ENCODE peak calls at places on chromosome 6, in ten cellular contexts. One of them, this sample, is unnamed.
A peak's percentile ranks its signal among the peaks of the same experiment; 100 is the strongest.

GRCh38 chr6:143187173-143187908 is 126.7 kb downstream of the AIG1 start:
- DNase-seq in uterus: no peak
- DNase-seq in cardiac fibroblast: peak; percentile 53
- DNase-seq in AG04450: peak; percentile 20
- DNase-seq in GM23338: no peak
- DNase-seq in colonic mucosa: no peak
- DNase-seq in mesothelial cell of epicardium: no peak
- DNase-seq in kidney epithelial cell: no peak
- DNase-seq in gastrocnemius medialis: no peak
- DNase-seq in heart left ventricle: peak; percentile 62
- DNase-seq in this sample: peak; percentile 26

GRCh38 chr6:22133352-22133751 is 163.5 kb downstream of the PRL start:
- DNase-seq in colonic mucosa: no peak
- DNase-seq in heart left ventricle: no peak
- DNase-seq in GM23338: no peak
- DNase-seq in uterus: no peak
- DNase-seq in mesothelial cell of epicardium: no peak
- DNase-seq in gastrocnemius medialis: peak; percentile 75
- DNase-seq in AG04450: no peak
- DNase-seq in cardiac fibroblast: no peak
- DNase-seq in kidney epithelial cell: no peak
- DNase-seq in this sample: no peak

GRCh38 chr6:3137057-3137777 is 18.7 kb downstream of the BPHL start:
- DNase-seq in kidney epithelial cell: no peak
- DNase-seq in heart left ventricle: no peak
- DNase-seq in cardiac fibroblast: no peak
- DNase-seq in AG04450: no peak
- DNase-seq in gastrocnemius medialis: no peak
- DNase-seq in colonic mucosa: no peak
- DNase-seq in mesothelial cell of epicardium: no peak
- DNase-seq in uterus: no peak
- DNase-seq in GM23338: no peak
- DNase-seq in this sample: no peak

GRCh38 chr6:20115269-20116005 is 96.8 kb downstream of the MBOAT1 start:
- DNase-seq in GM23338: no peak
- DNase-seq in colonic mucosa: no peak
- DNase-seq in gastrocnemius medialis: no peak
- DNase-seq in mesothelial cell of epicardium: no peak
- DNase-seq in heart left ventricle: no peak
- DNase-seq in AG04450: no peak
- DNase-seq in uterus: no peak
- DNase-seq in kidney epithelial cell: no peak
- DNase-seq in cardiac fibroblast: no peak
- DNase-seq in this sample: no peak

GRCh38 chr6:9659848-9660247 is 755.0 kb downstream of the TFAP2A start:
- DNase-seq in cardiac fibroblast: no peak
- DNase-seq in colonic mucosa: no peak
- DNase-seq in GM23338: no peak
- DNase-seq in uterus: no peak
- DNase-seq in AG04450: no peak
- DNase-seq in mesothelial cell of epicardium: no peak
- DNase-seq in gastrocnemius medialis: peak; percentile 13
- DNase-seq in kidney epithelial cell: no peak
- DNase-seq in heart left ventricle: no peak
- DNase-seq in this sample: no peak

GRCh38 chr6:20246107-20246506 is 33.8 kb upstream of the MBOAT1 start:
- DNase-seq in GM23338: no peak
- DNase-seq in mesothelial cell of epicardium: no peak
- DNase-seq in cardiac fibroblast: no peak
- DNase-seq in gastrocnemius medialis: no peak
- DNase-seq in uterus: no peak
- DNase-seq in colonic mucosa: no peak
- DNase-seq in heart left ventricle: no peak
- DNase-seq in AG04450: no peak
- DNase-seq in kidney epithelial cell: no peak
- DNase-seq in this sample: no peak

GRCh38 chr6:33661118-33661838 is 40.2 kb downstream of the ITPR3 start:
- DNase-seq in AG04450: no peak
- DNase-seq in uterus: no peak
- DNase-seq in heart left ventricle: no peak
- DNase-seq in kidney epithelial cell: no peak
- DNase-seq in colonic mucosa: no peak
- DNase-seq in mesothelial cell of epicardium: no peak
- DNase-seq in GM23338: no peak
- DNase-seq in gastrocnemius medialis: no peak
- DNase-seq in cardiac fibroblast: no peak
- DNase-seq in this sample: no peak

GRCh38 chr6:32566957-32567356 is 22.7 kb downstream of the HLA-DRB1 start:
- DNase-seq in GM23338: no peak
- DNase-seq in AG04450: no peak
- DNase-seq in mesothelial cell of epicardium: no peak
- DNase-seq in heart left ventricle: no peak
- DNase-seq in kidney epithelial cell: no peak
- DNase-seq in cardiac fibroblast: no peak
- DNase-seq in uterus: no peak
- DNase-seq in gastrocnemius medialis: no peak
- DNase-seq in colonic mucosa: no peak
- DNase-seq in this sample: no peak

GRCh38 chr6:142945446-142946180 is 637 bp upstream of the HIVEP2 start:
- DNase-seq in gastrocnemius medialis: peak; percentile 51
- DNase-seq in AG04450: no peak
- DNase-seq in GM23338: peak; percentile 67
- DNase-seq in kidney epithelial cell: no peak
- DNase-seq in mesothelial cell of epicardium: peak; percentile 49
- DNase-seq in uterus: peak; percentile 66
- DNase-seq in heart left ventricle: peak; percentile 58
- DNase-seq in colonic mucosa: peak; percentile 61
- DNase-seq in cardiac fibroblast: no peak
- DNase-seq in this sample: peak; percentile 56

GRCh38 chr6:144585217-144585814 is 300.2 kb downstream of the UTRN start:
- DNase-seq in GM23338: peak; percentile 59
- DNase-seq in gastrocnemius medialis: no peak
- DNase-seq in cardiac fibroblast: peak; percentile 67
- DNase-seq in AG04450: no peak
- DNase-seq in mesothelial cell of epicardium: no peak
- DNase-seq in kidney epithelial cell: no peak
- DNase-seq in colonic mucosa: no peak
- DNase-seq in heart left ventricle: no peak
- DNase-seq in uterus: no peak
- DNase-seq in this sample: peak; percentile 11

GRCh38 chr6:14665827-14666724 is 548.5 kb downstream of the CD83 start:
- DNase-seq in heart left ventricle: no peak
- DNase-seq in AG04450: peak; percentile 94
- DNase-seq in uterus: no peak
- DNase-seq in colonic mucosa: no peak
- DNase-seq in GM23338: no peak
- DNase-seq in mesothelial cell of epicardium: no peak
- DNase-seq in gastrocnemius medialis: no peak
- DNase-seq in cardiac fibroblast: peak; percentile 99
- DNase-seq in kidney epithelial cell: no peak
- DNase-seq in this sample: peak; percentile 80

GRCh38 chr6:150029276-150029675 is 3.9 kb upstream of the RAET1L start:
- DNase-seq in heart left ventricle: no peak
- DNase-seq in colonic mucosa: no peak
- DNase-seq in GM23338: no peak
- DNase-seq in mesothelial cell of epicardium: no peak
- DNase-seq in AG04450: no peak
- DNase-seq in uterus: no peak
- DNase-seq in kidney epithelial cell: no peak
- DNase-seq in gastrocnemius medialis: no peak
- DNase-seq in cardiac fibroblast: no peak
- DNase-seq in this sample: no peak

GRCh38 chr6:88705601-88706000 is 257.8 kb downstream of the RNGTT start:
- DNase-seq in uterus: no peak
- DNase-seq in cardiac fibroblast: no peak
- DNase-seq in colonic mucosa: no peak
- DNase-seq in GM23338: no peak
- DNase-seq in AG04450: no peak
- DNase-seq in kidney epithelial cell: no peak
- DNase-seq in gastrocnemius medialis: no peak
- DNase-seq in mesothelial cell of epicardium: no peak
- DNase-seq in heart left ventricle: no peak
- DNase-seq in this sample: no peak

GRCh38 chr6:78910611-78911134 is 43.3 kb downstream of the IRAK1BP1 start:
- DNase-seq in gastrocnemius medialis: no peak
- DNase-seq in mesothelial cell of epicardium: no peak
- DNase-seq in cardiac fibroblast: peak; percentile 30
- DNase-seq in GM23338: peak; percentile 84
- DNase-seq in colonic mucosa: peak; percentile 43
- DNase-seq in heart left ventricle: peak; percentile 54
- DNase-seq in kidney epithelial cell: no peak
- DNase-seq in uterus: no peak
- DNase-seq in AG04450: no peak
- DNase-seq in this sample: peak; percentile 48

GRCh38 chr6:104226798-104227444 is 632.8 kb downstream of the HACE1 start:
- DNase-seq in cardiac fibroblast: no peak
- DNase-seq in heart left ventricle: no peak
- DNase-seq in uterus: no peak
- DNase-seq in colonic mucosa: no peak
- DNase-seq in gastrocnemius medialis: no peak
- DNase-seq in GM23338: no peak
- DNase-seq in kidney epithelial cell: no peak
- DNase-seq in mesothelial cell of epicardium: no peak
- DNase-seq in AG04450: no peak
- DNase-seq in this sample: no peak

GRCh38 chr6:119132211-119133004 is 53.9 kb upstream of the FAM184A start:
- DNase-seq in GM23338: no peak
- DNase-seq in colonic mucosa: no peak
- DNase-seq in AG04450: no peak
- DNase-seq in gastrocnemius medialis: no peak
- DNase-seq in mesothelial cell of epicardium: no peak
- DNase-seq in heart left ventricle: no peak
- DNase-seq in uterus: no peak
- DNase-seq in cardiac fibroblast: no peak
- DNase-seq in kidney epithelial cell: no peak
- DNase-seq in this sample: no peak

DNA sequence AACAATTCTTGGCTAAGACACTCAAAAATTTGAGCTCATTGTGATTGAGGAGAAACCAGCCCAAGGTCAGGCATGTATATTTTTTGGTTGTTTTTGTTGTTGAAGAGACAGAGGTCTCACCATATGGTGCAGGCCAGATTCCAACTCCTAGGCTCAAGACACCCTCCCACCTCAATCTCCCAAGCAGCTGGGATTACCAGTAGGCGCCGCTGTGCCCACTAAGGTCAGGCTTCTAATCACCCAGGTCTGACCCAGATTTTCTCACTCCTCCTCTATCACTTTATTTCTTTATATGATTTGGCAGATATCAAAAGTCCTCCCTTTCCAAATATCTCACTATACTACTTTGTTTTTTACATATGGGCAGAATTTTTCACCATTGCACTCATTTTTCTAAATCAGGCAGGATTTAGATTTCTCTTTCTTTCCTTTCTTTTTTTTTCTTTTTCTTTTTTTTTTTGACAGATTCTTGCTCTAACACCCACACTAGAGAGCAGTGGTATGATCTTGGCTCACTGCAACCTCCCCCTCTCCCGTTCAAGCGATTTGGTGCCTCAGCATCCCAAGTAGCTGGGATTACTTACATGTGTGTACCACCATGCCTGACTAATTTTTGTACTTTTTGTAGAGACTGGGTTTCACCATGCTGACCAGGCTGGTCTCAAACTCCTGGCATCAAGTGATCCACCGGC is 1.7 kb upstream of the C6orf141 start:
- DNase-seq in colonic mucosa: no peak
- DNase-seq in cardiac fibroblast: no peak
- DNase-seq in gastrocnemius medialis: no peak
- DNase-seq in heart left ventricle: no peak
- DNase-seq in AG04450: no peak
- DNase-seq in uterus: no peak
- DNase-seq in mesothelial cell of epicardium: no peak
- DNase-seq in GM23338: peak; percentile 52
- DNase-seq in kidney epithelial cell: no peak
- DNase-seq in this sample: no peak
- TF ChIP-seq CTCF in colonic mucosa: no peak
- TF ChIP-seq CTCF in cardiac fibroblast: peak; percentile 13
- TF ChIP-seq CTCF in gastrocnemius medialis: no peak
- TF ChIP-seq CTCF in heart left ventricle: no peak
- TF ChIP-seq CTCF in AG04450: no peak
- TF ChIP-seq CTCF in uterus: no peak
- TF ChIP-seq CTCF in mesothelial cell of epicardium: no peak
- TF ChIP-seq CTCF in GM23338: peak; percentile 68
- TF ChIP-seq CTCF in kidney epithelial cell: no peak
- TF ChIP-seq CTCF in this sample: no peak

GRCh38 chr6:83221886-83222479 is 28.8 kb downstream of the RWDD2A start:
- DNase-seq in GM23338: peak; percentile 75
- DNase-seq in uterus: no peak
- DNase-seq in AG04450: no peak
- DNase-seq in colonic mucosa: no peak
- DNase-seq in gastrocnemius medialis: no peak
- DNase-seq in mesothelial cell of epicardium: no peak
- DNase-seq in kidney epithelial cell: no peak
- DNase-seq in cardiac fibroblast: peak; percentile 72
- DNase-seq in heart left ventricle: no peak
- DNase-seq in this sample: peak; percentile 21
- TF ChIP-seq CTCF in GM23338: peak; percentile 54
- TF ChIP-seq CTCF in uterus: peak; percentile 44
- TF ChIP-seq CTCF in AG04450: peak; percentile 57
- TF ChIP-seq CTCF in colonic mucosa: peak; percentile 28
- TF ChIP-seq CTCF in gastrocnemius medialis: peak; percentile 33
- TF ChIP-seq CTCF in mesothelial cell of epicardium: peak; percentile 60
- TF ChIP-seq CTCF in kidney epithelial cell: peak; percentile 35
- TF ChIP-seq CTCF in cardiac fibroblast: peak; percentile 35
- TF ChIP-seq CTCF in heart left ventricle: peak; percentile 61
- TF ChIP-seq CTCF in this sample: peak; percentile 70

GRCh38 chr6:135638108-135638507 is 140.6 kb upstream of the AHI1 start:
- DNase-seq in cardiac fibroblast: no peak
- DNase-seq in AG04450: no peak
- DNase-seq in kidney epithelial cell: no peak
- DNase-seq in uterus: no peak
- DNase-seq in mesothelial cell of epicardium: no peak
- DNase-seq in heart left ventricle: no peak
- DNase-seq in colonic mucosa: no peak
- DNase-seq in gastrocnemius medialis: no peak
- DNase-seq in GM23338: no peak
- DNase-seq in this sample: no peak
- TF ChIP-seq CTCF in cardiac fibroblast: no peak
- TF ChIP-seq CTCF in AG04450: no peak
- TF ChIP-seq CTCF in kidney epithelial cell: no peak
- TF ChIP-seq CTCF in uterus: no peak
- TF ChIP-seq CTCF in mesothelial cell of epicardium: no peak
- TF ChIP-seq CTCF in heart left ventricle: no peak
- TF ChIP-seq CTCF in colonic mucosa: no peak
- TF ChIP-seq CTCF in gastrocnemius medialis: no peak
- TF ChIP-seq CTCF in GM23338: no peak
- TF ChIP-seq CTCF in this sample: no peak

GRCh38 chr6:51541847-51542246 is 545.6 kb downstream of the PKHD1 start:
- DNase-seq in mesothelial cell of epicardium: no peak
- DNase-seq in colonic mucosa: no peak
- DNase-seq in heart left ventricle: no peak
- DNase-seq in kidney epithelial cell: no peak
- DNase-seq in gastrocnemius medialis: no peak
- DNase-seq in cardiac fibroblast: no peak
- DNase-seq in AG04450: no peak
- DNase-seq in GM23338: no peak
- DNase-seq in uterus: no peak
- DNase-seq in this sample: peak; percentile 36
- TF ChIP-seq CTCF in mesothelial cell of epicardium: no peak
- TF ChIP-seq CTCF in colonic mucosa: no peak
- TF ChIP-seq CTCF in heart left ventricle: no peak
- TF ChIP-seq CTCF in kidney epithelial cell: no peak
- TF ChIP-seq CTCF in gastrocnemius medialis: no peak
- TF ChIP-seq CTCF in cardiac fibroblast: no peak
- TF ChIP-seq CTCF in AG04450: no peak
- TF ChIP-seq CTCF in GM23338: no peak
- TF ChIP-seq CTCF in uterus: no peak
- TF ChIP-seq CTCF in this sample: no peak

GRCh38 chr6:13275435-13275989 is 52.8 kb downstream of the TBC1D7 start:
- DNase-seq in mesothelial cell of epicardium: no peak
- DNase-seq in gastrocnemius medialis: no peak
- DNase-seq in cardiac fibroblast: no peak
- DNase-seq in uterus: no peak
- DNase-seq in colonic mucosa: no peak
- DNase-seq in GM23338: no peak
- DNase-seq in AG04450: no peak
- DNase-seq in kidney epithelial cell: no peak
- DNase-seq in heart left ventricle: no peak
- DNase-seq in this sample: no peak
- TF ChIP-seq CTCF in mesothelial cell of epicardium: no peak
- TF ChIP-seq CTCF in gastrocnemius medialis: no peak
- TF ChIP-seq CTCF in cardiac fibroblast: no peak
- TF ChIP-seq CTCF in uterus: no peak
- TF ChIP-seq CTCF in colonic mucosa: no peak
- TF ChIP-seq CTCF in GM23338: peak; percentile 13
- TF ChIP-seq CTCF in AG04450: no peak
- TF ChIP-seq CTCF in kidney epithelial cell: no peak
- TF ChIP-seq CTCF in heart left ventricle: no peak
- TF ChIP-seq CTCF in this sample: no peak

This sample was measured in RWPE1.